ENCODE peak calls at places on chromosome 3, in five cellular contexts. F, X, B, Q and W are unnamed samples.

GRCh38 chr3:197345381-197345780 is 47.0 kb upstream of the DLG1 start:
- DNase-seq in F (no peak), X (no peak), B (no peak), Q (no peak), W (no peak)

GRCh38 chr3:101868534-101869464 is 19.5 kb downstream of the NFKBIZ start:
- DNase-seq in F (no peak), X (no peak), B (peak; percentile 58), Q (no peak), W (no peak)

GRCh38 chr3:45817788-45818523 is 21.6 kb upstream of the SLC6A20 start:
- DNase-seq in F (peak; percentile 52), X (peak; percentile 67), B (peak; percentile 99), Q (no peak), W (no peak)

GRCh38 chr3:11582123-11582968 is 61.4 kb downstream of the VGLL4 start:
- DNase-seq in F (peak; percentile 52), X (peak; percentile 67), B (peak; percentile 89), Q (no peak), W (peak; percentile 59)

GRCh38 chr3:136021798-136022197 is 56.3 kb downstream of the PPP2R3A start:
- DNase-seq in F (no peak), X (no peak), B (peak; percentile 74), Q (no peak), W (no peak)

GRCh38 chr3:54801977-54802376 is 125.9 kb downstream of the LRTM1 start:
- DNase-seq in F (no peak), X (no peak), B (no peak), Q (no peak), W (no peak)

GRCh38 chr3:143526016-143526540 is 322.2 kb downstream of the SLC9A9 start:
- DNase-seq in F (no peak), X (no peak), B (no peak), Q (no peak), W (no peak)

GRCh38 chr3:135878501-135878900 is 87.0 kb upstream of the PPP2R3A start:
- DNase-seq in F (no peak), X (no peak), B (no peak), Q (no peak), W (no peak)

GRCh38 chr3:142993958-142994442 is 7.4 kb upstream of the U2SURP start:
- DNase-seq in F (no peak), X (peak; percentile 65), B (peak; percentile 72), Q (peak; percentile 40), W (no peak)

GRCh38 chr3:118882353-118882947 is 152.2 kb downstream of the IGSF11 start:
- DNase-seq in F (peak; percentile 64), X (peak; percentile 23), B (peak; percentile 55), Q (peak; percentile 67), W (no peak)

GRCh38 chr3:30343861-30344260 is 262.5 kb upstream of the TGFBR2 start:
- DNase-seq in F (no peak), X (no peak), B (no peak), Q (no peak), W (no peak)

GRCh38 chr3:161067346-161067745 is 37.8 kb downstream of the B3GALNT1 start:
- DNase-seq in F (no peak), X (no peak), B (no peak), Q (no peak), W (no peak)

GRCh38 chr3:18890459-18890858 is 257.9 kb upstream of the KCNH8 start:
- DNase-seq in F (no peak), X (no peak), B (no peak), Q (no peak), W (no peak)

GRCh38 chr3:122260206-122260605 is 64.8 kb upstream of the CSTA start:
- DNase-seq in F (no peak), X (no peak), B (no peak), Q (no peak), W (no peak)

GRCh38 chr3:122257951-122258350 is 67.1 kb upstream of the CSTA start:
- DNase-seq in F (no peak), X (no peak), B (no peak), Q (no peak), W (no peak)

GRCh38 chr3:122251428-122251827 is 68.0 kb downstream of the CASR start:
- DNase-seq in F (no peak), X (no peak), B (no peak), Q (no peak), W (no peak)

GRCh38 chr3:122258757-122259371 is 66.2 kb upstream of the CSTA start:
- DNase-seq in F (peak; percentile 73), X (peak; percentile 53), B (peak; percentile 56), Q (no peak), W (peak; percentile 21)

DNA sequence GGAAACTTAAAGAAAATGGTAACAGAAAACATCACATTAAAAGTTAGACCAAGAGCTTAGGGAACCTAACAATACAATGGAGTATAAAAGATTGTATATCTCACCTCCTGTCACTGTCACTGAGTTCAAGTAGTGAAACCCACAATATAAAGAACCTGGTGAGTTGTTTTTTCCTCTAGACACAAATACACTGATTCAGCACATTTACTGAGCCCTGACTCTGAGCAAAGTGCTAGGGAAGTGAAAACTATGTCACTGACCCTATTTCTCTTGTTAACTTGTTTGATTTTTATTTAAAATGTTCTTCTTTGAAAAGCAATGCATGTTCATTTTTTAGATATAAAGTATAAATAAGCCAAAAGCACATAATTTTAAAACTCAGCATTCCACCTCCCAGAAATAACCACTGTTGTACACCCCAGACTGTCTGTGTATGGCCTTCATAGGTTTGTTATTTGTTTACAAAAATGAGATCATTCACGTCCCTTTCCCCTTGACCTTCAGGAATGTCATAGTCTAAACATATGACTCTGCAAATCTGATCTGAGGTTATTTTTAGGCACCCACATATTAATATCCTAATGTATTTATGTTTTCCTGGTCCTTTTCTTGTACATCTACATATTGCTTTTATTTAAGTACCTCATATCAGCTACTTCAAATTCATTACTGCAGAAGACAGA is 69.2 kb upstream of the CSTA start:
- DNase-seq in F (no peak), X (no peak), B (peak; percentile 30), Q (no peak), W (no peak)
- H3K27ac ChIP-seq in F (no peak overlapping the region), X (no peak overlapping the region), B (no peak overlapping the region), Q (no peak overlapping the region), W (no peak overlapping the region)

DNA sequence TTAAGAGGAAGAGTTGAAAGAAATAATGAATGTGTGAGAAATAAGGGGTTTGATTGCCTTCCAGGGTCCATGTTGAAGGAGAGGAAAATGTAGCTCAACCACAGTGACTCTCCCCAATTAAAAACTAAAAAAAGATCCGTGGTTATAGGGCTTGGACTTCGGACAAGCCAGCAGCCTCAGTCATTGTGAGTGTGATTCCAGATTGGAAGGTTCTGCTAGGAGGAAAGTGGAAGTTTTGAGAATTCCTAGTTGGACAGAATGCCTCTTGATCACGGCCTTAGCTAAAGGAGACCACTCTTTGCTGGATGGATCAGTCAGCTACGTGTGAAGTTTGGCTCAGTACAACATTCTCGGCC is 27.3 kb downstream of the FLNB start:
- DNase-seq in F (no peak), X (no peak), B (no peak), Q (no peak), W (no peak)
- H3K27ac ChIP-seq in F (no peak overlapping the region), X (no peak overlapping the region), B (no peak overlapping the region), Q (no peak overlapping the region), W (no peak overlapping the region)

GRCh38 chr3:139119331-139120025 is 74.8 kb upstream of the PRR23C start:
- DNase-seq in F (no peak), X (no peak), B (no peak), Q (no peak), W (no peak)
- H3K27ac ChIP-seq in F (no peak overlapping the region), X (no peak overlapping the region), B (no peak overlapping the region), Q (no peak overlapping the region), W (no peak overlapping the region)

GRCh38 chr3:187017511-187018230 is 87.3 kb downstream of the ST6GAL1 start:
- DNase-seq in F (no peak), X (no peak), B (no peak), Q (no peak), W (no peak)
- H3K27ac ChIP-seq in F (no peak overlapping the region), X (no peak overlapping the region), B (no peak overlapping the region), Q (no peak overlapping the region), W (no peak overlapping the region)

GRCh38 chr3:72727207-72727606 is 121.0 kb downstream of the SHQ1 start:
- DNase-seq in F (no peak), X (no peak), B (no peak), Q (no peak), W (no peak)

GRCh38 chr3:72722930-72723726 is 125.1 kb downstream of the SHQ1 start:
- DNase-seq in F (no peak), X (no peak), B (peak; percentile 73), Q (no peak), W (no peak)

GRCh38 chr3:72721696-72722381 is 126.4 kb downstream of the SHQ1 start:
- DNase-seq in F (no peak), X (no peak), B (no peak), Q (no peak), W (no peak)

GRCh38 chr3:72725229-72725628 is 123.0 kb downstream of the SHQ1 start:
- DNase-seq in F (no peak), X (no peak), B (no peak), Q (no peak), W (no peak)

GRCh38 chr3:72724070-72724469 is 124.2 kb downstream of the SHQ1 start:
- DNase-seq in F (no peak), X (no peak), B (no peak), Q (no peak), W (no peak)
- H3K27ac ChIP-seq in F (no peak overlapping the region), X (no peak overlapping the region), B (no peak overlapping the region), Q (no peak overlapping the region), W (no peak overlapping the region)

GRCh38 chr3:187020376-187020775 is 90.0 kb downstream of the ST6GAL1 start:
- DNase-seq in F (no peak), X (no peak), B (no peak), Q (no peak), W (no peak)

GRCh38 chr3:187022403-187023029 is 92.2 kb downstream of the ST6GAL1 start:
- DNase-seq in F (no peak), X (no peak), B (no peak), Q (no peak), W (no peak)

GRCh38 chr3:187021748-187022402 is 91.5 kb downstream of the ST6GAL1 start:
- DNase-seq in F (no peak), X (no peak), B (no peak), Q (no peak), W (no peak)

GRCh38 chr3:187016639-187017345 is 86.5 kb downstream of the ST6GAL1 start:
- DNase-seq in F (no peak), X (no peak), B (peak; percentile 11), Q (no peak), W (no peak)

GRCh38 chr3:187019542-187020072 is 89.3 kb downstream of the ST6GAL1 start:
- DNase-seq in F (no peak), X (no peak), B (no peak), Q (no peak), W (no peak)
- H3K27ac ChIP-seq in F (no peak overlapping the region), X (no peak overlapping the region), B (no peak overlapping the region), Q (peak overlapping the region; percentile 30), W (no peak overlapping the region)

GRCh38 chr3:132001036-132001435 is 33.8 kb downstream of the CPNE4 start:
- DNase-seq in F (no peak), X (no peak), B (no peak), Q (no peak), W (no peak)
- H3K27ac ChIP-seq in F (no peak overlapping the region), X (no peak overlapping the region), B (no peak overlapping the region), Q (no peak overlapping the region), W (no peak overlapping the region)

GRCh38 chr3:183279371-183279770 is 26.3 kb downstream of the B3GNT5 start:
- DNase-seq in F (no peak), X (no peak), B (no peak), Q (no peak), W (no peak)
- H3K27ac ChIP-seq in F (no peak overlapping the region), X (no peak overlapping the region), B (no peak overlapping the region), Q (no peak overlapping the region), W (no peak overlapping the region)